ENCODE peak calls at places on chromosomes 4 and X, in five cellular contexts. V, C, W, T and K are unnamed samples.

GRCh38 chr4:164056426-164057142 is 562.1 kb downstream of the TMA16 start:
- DNase-seq in V (no peak), C (no peak), W (no peak), T (no peak), K (no peak)

GRCh38 chr4:145937990-145938611 is 522 bp downstream of the ZNF827 start:
- DNase-seq in V (no peak), C (peak; percentile 10), W (no peak), T (peak; percentile 18), K (no peak)

GRCh38 chr4:26542996-26543395 is 40.9 kb upstream of the TBC1D19 start:
- DNase-seq in V (no peak), C (no peak), W (no peak), T (no peak), K (no peak)

GRCh38 chr4:152707632-152708031 is 27.8 kb upstream of the TMEM154 start:
- DNase-seq in V (no peak), C (no peak), W (no peak), T (no peak), K (no peak)

GRCh38 chr4:112855058-112855457 is 194.4 kb upstream of the ANK2 start:
- DNase-seq in V (no peak), C (no peak), W (no peak), T (no peak), K (no peak)

GRCh38 chr4:184616633-184617471 is 32.4 kb downstream of the CASP3 start:
- DNase-seq in V (no peak), C (no peak), W (no peak), T (no peak), K (no peak)

GRCh38 chrX:48957827-48958634 is 624 bp upstream of the OTUD5 start:
- DNase-seq in V (peak; percentile 68), C (peak; percentile 71), W (peak; percentile 99), T (peak; percentile 87), K (peak; percentile 91)

GRCh38 chr4:124321370-124321769 is 391.2 kb downstream of the ANKRD50 start:
- DNase-seq in V (no peak), C (no peak), W (no peak), T (no peak), K (no peak)

GRCh38 chrX:153628129-153628528 is 18.9 kb upstream of the DUSP9 start:
- DNase-seq in V (no peak), C (no peak), W (no peak), T (no peak), K (peak; percentile 41)

GRCh38 chr4:122614621-122615020 is 6.2 kb downstream of the IL21 start:
- DNase-seq in V (no peak), C (no peak), W (no peak), T (no peak), K (no peak)

GRCh38 chr4:106478152-106478551 is 109.6 kb upstream of the GIMD1 start:
- DNase-seq in V (no peak), C (no peak), W (no peak), T (no peak), K (no peak)

GRCh38 chrX:100447563-100448397 is 37.7 kb upstream of the PCDH19 start:
- DNase-seq in V (peak; percentile 26), C (no peak), W (no peak), T (no peak), K (no peak)

GRCh38 chr4:142534994-142535393 is 311.1 kb downstream of the INPP4B start:
- DNase-seq in V (no peak), C (no peak), W (no peak), T (no peak), K (no peak)

GRCh38 chrX:37746951-37747350 is 32.9 kb upstream of the CYBB start:
- DNase-seq in V (no peak), C (no peak), W (no peak), T (no peak), K (no peak)

GRCh38 chr4:4990329-4990728 is 28.9 kb downstream of the CYTL1 start:
- DNase-seq in V (no peak), C (no peak), W (peak; percentile 65), T (no peak), K (no peak)

GRCh38 chr4:52370576-52370975 is 288.5 kb downstream of the USP46 start:
- DNase-seq in V (no peak), C (no peak), W (no peak), T (no peak), K (no peak)

GRCh38 chrX:25600776-25601175 is 537.4 kb upstream of the MAGEB18 start:
- DNase-seq in V (no peak), C (no peak), W (no peak), T (no peak), K (no peak)

GRCh38 chr4:3485011-3485881 is 22.1 kb downstream of the DOK7 start:
- DNase-seq in V (no peak), C (no peak), W (no peak), T (no peak), K (no peak)

GRCh38 chr4:145587088-145587487 is 32.1 kb upstream of the MMAA start:
- DNase-seq in V (no peak), C (no peak), W (no peak), T (no peak), K (no peak)

GRCh38 chr4:105637409-105638258 is 70.9 kb downstream of the INTS12 start:
- DNase-seq in V (no peak), C (peak; percentile 66), W (peak; percentile 89), T (no peak), K (peak; percentile 12)

GRCh38 chrX:47321978-47322377 is 48.4 kb upstream of the ZNF157 start:
- DNase-seq in V (no peak), C (no peak), W (peak; percentile 36), T (no peak), K (no peak)

GRCh38 chr4:147791870-147792269 is 60.0 kb downstream of the ARHGAP10 start:
- DNase-seq in V (no peak), C (no peak), W (no peak), T (no peak), K (no peak)

GRCh38 chr4:81807927-81808672 is 336.4 kb upstream of the RASGEF1B start:
- DNase-seq in V (no peak), C (peak; percentile 85), W (no peak), T (no peak), K (peak; percentile 98)

GRCh38 chrX:13383907-13384306 is 64.1 kb upstream of the ATXN3L start:
- DNase-seq in V (no peak), C (no peak), W (no peak), T (no peak), K (no peak)

GRCh38 chrX:137194164-137194563 is 160.4 kb upstream of the GPR101 start:
- DNase-seq in V (no peak), C (peak; percentile 52), W (no peak), T (no peak), K (no peak)

GRCh38 chr4:40190880-40191815 is 5.7 kb upstream of the RHOH start:
- DNase-seq in V (no peak), C (peak; percentile 61), W (no peak), T (no peak), K (no peak)

GRCh38 chr4:180398564-180398963 is 1844.6 kb upstream of the TENM3 start:
- DNase-seq in V (no peak), C (no peak), W (no peak), T (no peak), K (no peak)

GRCh38 chr4:157270108-157270507 is 49.6 kb downstream of the GRIA2 start:
- DNase-seq in V (no peak), C (peak; percentile 23), W (no peak), T (no peak), K (peak; percentile 17)

GRCh38 chr4:62512271-62512670 is 1312.1 kb downstream of the ADGRL3 start:
- DNase-seq in V (no peak), C (no peak), W (no peak), T (no peak), K (no peak)